ENCODE peak calls at places on chromosome 5, in nine cellular contexts. V is coronary artery, G is cardiac muscle cell, N is AG10803, S is RWPE1, L is GM10248, M is sigmoid colon, Z is endodermal cell, O is tibial nerve. R is an unnamed sample.

GRCh38 chr5:13957032-13957645 is 12.7 kb upstream of the DNAH5 start:
- DNase-seq in V (no peak), G (peak), N (peak), S (peak), L (peak), M (no peak), Z (peak), O (no peak), R (no peak)

GRCh38 chr5:157793298-157793791 is 49.8 kb downstream of the LSM11 start:
- DNase-seq in V (no peak), G (no peak), N (no peak), S (no peak), L (no peak), M (no peak), Z (no peak), O (no peak), R (no peak)

GRCh38 chr5:41371741-41372140 is 138.7 kb downstream of the PLCXD3 start:
- DNase-seq in V (no peak), G (no peak), N (peak), S (peak), L (no peak), M (no peak), Z (no peak), O (no peak), R (no peak)

GRCh38 chr5:73515232-73515631 is 17.0 kb downstream of the BTF3 start:
- DNase-seq in V (no peak), G (no peak), N (no peak), S (no peak), L (no peak), M (no peak), Z (no peak), O (no peak), R (no peak)

GRCh38 chr5:142969624-142970439 is 199.7 kb downstream of the ARHGAP26 start:
- DNase-seq in V (no peak), G (no peak), N (no peak), S (no peak), L (no peak), M (no peak), Z (peak), O (no peak), R (no peak)

GRCh38 chr5:181120311-181120710 is 10.7 kb downstream of the OR2V1 start:
- DNase-seq in V (no peak), G (no peak), N (peak), S (peak), L (no peak), M (no peak), Z (no peak), O (no peak), R (no peak)

GRCh38 chr5:163489055-163489744 is 16.2 kb upstream of the MAT2B start:
- DNase-seq in V (no peak), G (no peak), N (peak), S (no peak), L (no peak), M (no peak), Z (peak), O (no peak), R (no peak)

GRCh38 chr5:176619569-176620332 is 9.8 kb upstream of the GPRIN1 start:
- DNase-seq in V (no peak), G (no peak), N (no peak), S (no peak), L (no peak), M (no peak), Z (peak), O (no peak), R (no peak)

GRCh38 chr5:98723061-98723460 is 50.4 kb upstream of the RGMB start:
- DNase-seq in V (no peak), G (no peak), N (no peak), S (no peak), L (no peak), M (no peak), Z (no peak), O (no peak), R (no peak)

GRCh38 chr5:123429993-123430392 is 6.8 kb upstream of the CEP120 start:
- DNase-seq in V (no peak), G (no peak), N (peak), S (peak), L (no peak), M (no peak), Z (no peak), O (no peak), R (no peak)

GRCh38 chr5:180438785-180439780 is 55.1 kb upstream of the CNOT6 start:
- DNase-seq in V (no peak), G (no peak), N (no peak), S (no peak), L (no peak), M (no peak), Z (no peak), O (no peak), R (no peak)

GRCh38 chr5:143182901-143183820 is 220.3 kb downstream of the NR3C1 start:
- DNase-seq in V (peak), G (no peak), N (no peak), S (no peak), L (peak), M (no peak), Z (no peak), O (peak), R (peak)

GRCh38 chr5:172973127-172973916 is 10.2 kb upstream of the ATP6V0E1 start:
- DNase-seq in V (no peak), G (no peak), N (no peak), S (no peak), L (no peak), M (no peak), Z (no peak), O (no peak), R (no peak)

GRCh38 chr5:147431586-147431985 is 78.3 kb downstream of the DPYSL3 start:
- DNase-seq in V (no peak), G (no peak), N (no peak), S (no peak), L (no peak), M (no peak), Z (no peak), O (no peak), R (no peak)

GRCh38 chr5:16690243-16690839 is 73.5 kb upstream of the RETREG1 start:
- DNase-seq in V (no peak), G (peak), N (peak), S (peak), L (peak), M (no peak), Z (peak), O (no peak), R (no peak)

GRCh38 chr5:56993241-56993640 is 41.3 kb upstream of the MIER3 start:
- DNase-seq in V (no peak), G (no peak), N (no peak), S (no peak), L (no peak), M (no peak), Z (no peak), O (no peak), R (no peak)

GRCh38 chr5:142495561-142495960 is 170.7 kb upstream of the SPRY4 start:
- DNase-seq in V (no peak), G (no peak), N (peak), S (no peak), L (no peak), M (no peak), Z (no peak), O (no peak), R (no peak)

GRCh38 chr5:82160948-82161347 is 117.2 kb downstream of the RPS23 start:
- DNase-seq in V (no peak), G (no peak), N (peak), S (no peak), L (no peak), M (no peak), Z (no peak), O (no peak), R (no peak)

GRCh38 chr5:159547466-159548195 is 217.3 kb upstream of the IL12B start:
- DNase-seq in V (no peak), G (no peak), N (peak), S (no peak), L (no peak), M (no peak), Z (no peak), O (no peak), R (no peak)

GRCh38 chr5:170150713-170151104 is 45.0 kb downstream of the FOXI1 start:
- DNase-seq in V (no peak), G (no peak), N (no peak), S (no peak), L (no peak), M (no peak), Z (no peak), O (no peak), R (no peak)

GRCh38 chr5:170148430-170149205 is 42.9 kb downstream of the FOXI1 start:
- DNase-seq in V (no peak), G (no peak), N (no peak), S (no peak), L (no peak), M (no peak), Z (peak), O (no peak), R (no peak)

GRCh38 chr5:170154297-170154696 is 48.6 kb downstream of the FOXI1 start:
- DNase-seq in V (no peak), G (no peak), N (no peak), S (no peak), L (no peak), M (no peak), Z (no peak), O (no peak), R (no peak)

GRCh38 chr5:170149206-170149515 is 43.5 kb downstream of the FOXI1 start:
- DNase-seq in V (no peak), G (no peak), N (no peak), S (no peak), L (no peak), M (no peak), Z (no peak), O (no peak), R (no peak)

GRCh38 chr5:170151105-170151831 is 45.6 kb downstream of the FOXI1 start:
- DNase-seq in V (peak), G (peak), N (peak), S (peak), L (peak), M (no peak), Z (peak), O (no peak), R (no peak)
- TF ChIP-seq CTCF in V (no peak), G (no peak), N (no peak), S (no peak), L (no peak), M (no peak), Z (no peak), O (no peak), R (no peak)

GRCh38 chr5:127536687-127537086 is 19.2 kb downstream of the PRRC1 start:
- DNase-seq in V (no peak), G (no peak), N (peak), S (no peak), L (no peak), M (no peak), Z (no peak), O (no peak), R (no peak)
- TF ChIP-seq CTCF in V (peak), G (peak), N (peak), S (peak), L (no peak), M (peak), Z (peak), O (no peak), R (peak)

GRCh38 chr5:6576861-6577501 is 55.9 kb downstream of the NSUN2 start:
- DNase-seq in V (no peak), G (peak), N (peak), S (peak), L (peak), M (no peak), Z (peak), O (no peak), R (peak)
- TF ChIP-seq CTCF in V (no peak), G (peak), N (peak), S (peak), L (peak), M (peak), Z (peak), O (peak), R (peak)

DNA sequence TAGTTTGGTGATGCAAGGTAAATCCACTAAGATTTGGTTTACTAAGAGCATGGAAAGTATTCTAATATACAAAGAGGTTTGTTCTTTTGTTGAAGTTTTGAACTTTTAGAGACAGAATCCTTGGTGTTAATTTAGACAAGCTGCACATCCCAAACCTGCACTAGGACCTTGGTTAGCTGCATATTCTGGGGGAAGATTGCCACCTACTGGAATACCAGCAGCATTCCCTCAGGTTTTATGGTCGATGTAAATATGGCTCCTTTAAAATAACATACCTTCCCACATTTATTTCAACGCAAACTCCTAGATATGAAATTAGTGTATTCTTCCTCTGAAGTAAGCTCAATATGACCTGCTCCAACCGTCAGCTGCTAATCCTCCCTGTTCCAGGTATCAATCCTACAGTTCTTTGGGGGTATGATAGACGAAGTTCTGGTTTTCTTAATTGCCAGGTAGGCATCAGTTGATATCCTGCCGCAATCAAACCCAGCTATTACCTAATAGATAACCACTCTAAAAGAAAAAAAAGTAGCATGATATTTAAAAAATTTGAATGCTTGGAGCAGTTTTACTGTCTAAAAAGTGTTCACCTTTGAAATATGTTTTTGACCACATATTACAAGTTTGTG is 624.1 kb downstream of the ISL1 start:
- DNase-seq in V (no peak), G (peak), N (peak), S (peak), L (no peak), M (no peak), Z (peak), O (no peak), R (no peak)
- TF ChIP-seq CTCF in V (no peak), G (peak), N (peak), S (peak), L (peak), M (peak), Z (peak), O (peak), R (peak)

GRCh38 chr5:33422191-33422590 is 18.6 kb upstream of the TARS1 start:
- DNase-seq in V (no peak), G (no peak), N (peak), S (no peak), L (no peak), M (no peak), Z (no peak), O (no peak), R (no peak)

GRCh38 chr5:33420946-33421345 is 19.8 kb upstream of the TARS1 start:
- DNase-seq in V (no peak), G (no peak), N (no peak), S (no peak), L (no peak), M (no peak), Z (no peak), O (no peak), R (no peak)

GRCh38 chr5:33425334-33425733 is 15.4 kb upstream of the TARS1 start:
- DNase-seq in V (no peak), G (no peak), N (peak), S (no peak), L (no peak), M (no peak), Z (no peak), O (no peak), R (no peak)

DNA sequence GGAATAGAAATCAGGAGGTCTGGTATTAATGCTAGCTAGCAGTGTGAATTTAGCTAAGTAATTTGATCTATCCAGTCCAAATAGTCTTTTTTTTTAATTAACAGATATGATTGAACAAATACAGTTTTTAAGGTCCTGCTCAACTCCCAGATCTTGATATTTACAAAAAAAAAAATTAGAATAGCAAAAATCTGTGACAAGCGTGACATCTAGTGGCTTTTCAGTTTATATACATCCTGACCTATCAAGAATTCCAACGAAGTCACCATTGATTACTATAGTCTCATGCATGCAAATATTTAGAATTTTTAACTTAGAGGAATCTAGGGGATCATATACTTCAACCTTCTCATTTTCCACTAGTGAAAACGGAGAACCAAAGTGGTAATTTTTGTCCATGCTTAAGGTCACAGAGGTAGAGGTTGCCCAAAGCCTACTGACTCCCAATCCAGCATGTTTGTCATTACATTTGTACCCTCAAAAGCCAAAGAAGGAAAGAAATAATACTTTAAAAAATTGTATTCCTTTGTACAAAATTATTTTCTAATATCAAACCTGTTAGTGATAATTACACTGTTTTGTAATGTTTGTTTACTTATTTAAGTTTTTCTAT is 17.6 kb upstream of the TARS1 start:
- DNase-seq in V (no peak), G (peak), N (peak), S (peak), L (no peak), M (no peak), Z (no peak), O (no peak), R (no peak)
- TF ChIP-seq CTCF in V (no peak), G (peak), N (peak), S (peak), L (peak), M (peak), Z (peak), O (peak), R (peak)

DNA sequence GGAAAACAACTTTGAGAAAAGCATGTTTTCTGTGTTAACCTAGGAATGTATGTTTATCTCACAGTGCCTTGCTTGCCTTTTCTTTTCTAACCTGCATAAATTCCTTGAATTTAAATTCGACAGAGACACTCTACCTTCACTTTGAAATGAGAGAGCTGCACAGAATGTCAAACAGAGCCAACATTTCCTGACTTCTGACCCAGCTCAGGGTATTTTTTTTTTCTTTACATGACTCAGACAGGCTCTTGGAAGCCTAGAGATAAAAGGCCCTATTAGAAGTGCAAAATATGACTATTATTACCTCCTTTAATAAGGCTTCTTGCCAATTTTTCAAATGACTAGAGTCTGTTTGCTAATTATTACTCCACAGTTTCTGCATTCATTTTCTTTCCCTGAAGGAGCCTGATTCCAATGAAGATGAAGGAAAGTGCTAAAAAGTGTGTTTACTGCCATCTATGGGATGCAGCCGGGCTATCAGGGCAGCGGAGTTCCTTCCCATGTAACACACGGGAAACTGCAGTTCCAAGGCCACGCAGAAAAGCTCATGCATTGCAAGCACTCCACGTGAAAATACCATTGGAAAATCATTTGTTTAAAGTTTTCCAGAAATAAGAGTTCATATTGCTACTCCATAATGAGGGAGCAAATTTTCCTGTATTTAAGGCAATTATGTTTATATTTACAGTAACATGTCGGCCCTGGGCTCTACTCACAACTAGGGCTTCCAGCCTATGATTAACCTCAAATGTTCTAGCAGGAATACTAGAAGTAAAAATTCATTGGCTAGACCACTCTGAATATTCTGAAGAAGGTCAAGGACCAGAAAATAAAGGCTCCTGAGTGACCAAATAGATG is 485.6 kb downstream of the ZSWIM6 start:
- DNase-seq in V (no peak), G (peak), N (peak), S (peak), L (no peak), M (no peak), Z (peak), O (peak), R (no peak)
- TF ChIP-seq CTCF in V (no peak), G (peak), N (peak), S (peak), L (peak), M (peak), Z (peak), O (peak), R (peak)

DNA sequence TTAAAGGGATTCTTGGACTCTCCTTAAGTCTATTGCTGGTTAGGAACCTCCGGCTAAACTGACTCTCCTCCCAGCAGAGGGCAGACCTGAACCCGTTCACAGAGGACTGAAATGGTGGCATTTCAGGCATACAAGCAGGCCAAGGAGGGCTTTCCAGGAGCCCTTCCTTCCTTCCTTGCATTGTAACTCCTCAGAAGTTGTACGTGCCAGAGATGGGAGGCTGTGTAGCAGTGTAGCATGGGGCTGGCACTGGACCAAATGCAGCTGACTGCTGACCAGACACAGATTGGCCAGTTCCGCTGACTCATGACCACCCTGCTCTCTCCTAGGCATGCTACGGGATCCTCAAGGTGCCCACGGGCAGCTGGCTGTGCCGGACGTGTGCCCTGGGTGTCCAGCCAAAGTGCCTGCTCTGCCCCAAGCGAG is 36.4 kb downstream of the JADE2 start:
- DNase-seq in V (no peak), G (no peak), N (peak), S (no peak), L (no peak), M (no peak), Z (peak), O (no peak), R (peak)
- TF ChIP-seq CTCF in V (no peak), G (peak), N (peak), S (no peak), L (peak), M (no peak), Z (peak), O (no peak), R (peak)

GRCh38 chr5:75168026-75168750 is 68.5 kb downstream of the ANKRD31 start:
- DNase-seq in V (no peak), G (no peak), N (no peak), S (no peak), L (no peak), M (no peak), Z (no peak), O (no peak), R (no peak)

DNA sequence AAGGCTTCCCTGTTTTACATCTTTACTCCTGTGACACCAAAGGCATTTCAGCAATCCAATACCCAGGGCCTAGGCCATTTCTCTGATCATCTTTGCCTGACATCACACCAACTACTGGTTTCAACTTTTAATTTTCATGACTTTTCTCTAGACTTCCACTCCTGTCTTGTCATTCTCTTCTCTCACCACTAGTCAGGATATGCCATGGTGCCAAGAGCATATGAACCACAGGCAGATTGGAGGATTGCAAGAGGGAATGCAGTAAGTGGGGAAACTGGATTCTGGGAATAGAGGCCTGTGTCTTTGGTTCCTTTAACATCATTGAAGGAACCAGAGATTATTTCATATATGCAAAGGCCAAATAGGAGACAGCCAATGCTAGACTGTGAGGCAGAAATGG is 69.3 kb downstream of the ANKRD31 start:
- DNase-seq in V (no peak), G (no peak), N (peak), S (peak), L (no peak), M (no peak), Z (no peak), O (no peak), R (no peak)
- TF ChIP-seq CTCF in V (no peak), G (peak), N (peak), S (no peak), L (no peak), M (no peak), Z (peak), O (no peak), R (no peak)